ENCODE peak calls at places on chromosomes 12 and 14, in nine cellular contexts. H is transverse colon, R is A549, A is AG10803, X is GM12878, W is endothelial cell of umbilical vein, V is astrocyte of the spinal cord, T is kidney, F is SJCRH30. U is an unnamed sample.
A peak's percentile ranks its signal among the peaks of the same experiment; 100 is the strongest.

GRCh38 chr12:108371801-108372344 is 32.8 kb upstream of the CMKLR1 start:
- DNase-seq in H (no peak), R (no peak), A (peak; percentile 85), X (no peak), W (no peak), V (peak; percentile 45), T (no peak), F (no peak), U (peak; percentile 72)

GRCh38 chr12:27525373-27525772 is 1.4 kb downstream of the PPFIBP1 start:
- DNase-seq in H (no peak), R (peak; percentile 44), A (peak; percentile 77), X (no peak), W (peak; percentile 88), V (peak; percentile 82), T (no peak), F (peak; percentile 38), U (peak; percentile 69)

GRCh38 chr14:39276579-39277114 is 42.9 kb downstream of the MIA2 start:
- DNase-seq in H (no peak), R (no peak), A (no peak), X (no peak), W (no peak), V (no peak), T (no peak), F (peak; percentile 42), U (peak; percentile 14)

GRCh38 chr14:22993517-22993916 is 11.2 kb upstream of the AJUBA start:
- DNase-seq in H (no peak), R (no peak), A (no peak), X (no peak), W (no peak), V (no peak), T (no peak), F (no peak), U (no peak)

GRCh38 chr14:95500772-95501401 is 15.6 kb downstream of the SYNE3 start:
- DNase-seq in H (no peak), R (no peak), A (peak; percentile 85), X (no peak), W (peak; percentile 73), V (peak; percentile 86), T (no peak), F (no peak), U (peak; percentile 77)

GRCh38 chr12:120211243-120211903 is 10.5 kb upstream of the RPLP0 start:
- DNase-seq in H (peak; percentile 43), R (no peak), A (no peak), X (no peak), W (no peak), V (no peak), T (peak; percentile 7), F (no peak), U (no peak)

GRCh38 chr12:100061814-100062213 is 77.1 kb upstream of the ANKS1B start:
- DNase-seq in H (no peak), R (no peak), A (no peak), X (no peak), W (no peak), V (no peak), T (no peak), F (peak; percentile 2), U (no peak)

GRCh38 chr14:93082576-93083001 is 33.1 kb downstream of the ITPK1 start:
- DNase-seq in H (no peak), R (no peak), A (no peak), X (no peak), W (no peak), V (no peak), T (no peak), F (no peak), U (no peak)

GRCh38 chr14:68610251-68610793 is 182.5 kb downstream of the ZFP36L1 start:
- DNase-seq in H (no peak), R (no peak), A (no peak), X (no peak), W (no peak), V (no peak), T (no peak), F (no peak), U (no peak)

GRCh38 chr14:28773917-28774691 is 7.5 kb downstream of the FOXG1 start:
- DNase-seq in H (no peak), R (no peak), A (peak; percentile 40), X (no peak), W (no peak), V (peak; percentile 71), T (no peak), F (no peak), U (peak; percentile 49)

GRCh38 chr12:29743801-29744200 is 39.9 kb downstream of the TMTC1 start:
- DNase-seq in H (no peak), R (no peak), A (peak; percentile 6), X (no peak), W (peak; percentile 39), V (peak; percentile 65), T (no peak), F (peak; percentile 82), U (peak; percentile 90)

GRCh38 chr14:73253323-73253610 is 16.0 kb downstream of the PAPLN start:
- DNase-seq in H (no peak), R (no peak), A (no peak), X (no peak), W (no peak), V (no peak), T (no peak), F (no peak), U (no peak)

GRCh38 chr14:68245146-68246073 is 425.8 kb downstream of the RAD51B start:
- DNase-seq in H (no peak), R (no peak), A (no peak), X (no peak), W (no peak), V (peak; percentile 59), T (no peak), F (peak; percentile 95), U (peak; percentile 94)

GRCh38 chr12:100058482-100059029 is 73.8 kb upstream of the ANKS1B start:
- DNase-seq in H (no peak), R (no peak), A (peak; percentile 91), X (no peak), W (peak; percentile 94), V (peak; percentile 76), T (no peak), F (no peak), U (peak; percentile 92)

GRCh38 chr12:102406033-102406584 is 74.3 kb downstream of the IGF1 start:
- DNase-seq in H (peak; percentile 17), R (no peak), A (peak; percentile 37), X (peak; percentile 77), W (peak; percentile 9), V (peak; percentile 9), T (no peak), F (peak; percentile 45), U (no peak)

GRCh38 chr14:74239848-74240793 is 872 bp downstream of the VSX2 start:
- DNase-seq in H (no peak), R (no peak), A (no peak), X (no peak), W (peak; percentile 11), V (peak; percentile 9), T (no peak), F (no peak), U (no peak)

GRCh38 chr14:47154276-47154797 is 502.8 kb upstream of the RPL10L start:
- DNase-seq in H (no peak), R (no peak), A (no peak), X (no peak), W (no peak), V (no peak), T (no peak), F (no peak), U (no peak)

GRCh38 chr14:63893701-63894458 is 41.1 kb downstream of the SYNE2 start:
- DNase-seq in H (peak; percentile 35), R (no peak), A (peak; percentile 90), X (no peak), W (peak; percentile 75), V (peak; percentile 89), T (peak; percentile 81), F (no peak), U (peak; percentile 91)
- H3K4me3 ChIP-seq in H (no peak overlapping the region), R (no peak overlapping the region), A (no peak overlapping the region), X (no peak overlapping the region), W (no peak overlapping the region), V (no peak overlapping the region), T (no peak overlapping the region), F (no peak overlapping the region), U (no peak overlapping the region)

DNA sequence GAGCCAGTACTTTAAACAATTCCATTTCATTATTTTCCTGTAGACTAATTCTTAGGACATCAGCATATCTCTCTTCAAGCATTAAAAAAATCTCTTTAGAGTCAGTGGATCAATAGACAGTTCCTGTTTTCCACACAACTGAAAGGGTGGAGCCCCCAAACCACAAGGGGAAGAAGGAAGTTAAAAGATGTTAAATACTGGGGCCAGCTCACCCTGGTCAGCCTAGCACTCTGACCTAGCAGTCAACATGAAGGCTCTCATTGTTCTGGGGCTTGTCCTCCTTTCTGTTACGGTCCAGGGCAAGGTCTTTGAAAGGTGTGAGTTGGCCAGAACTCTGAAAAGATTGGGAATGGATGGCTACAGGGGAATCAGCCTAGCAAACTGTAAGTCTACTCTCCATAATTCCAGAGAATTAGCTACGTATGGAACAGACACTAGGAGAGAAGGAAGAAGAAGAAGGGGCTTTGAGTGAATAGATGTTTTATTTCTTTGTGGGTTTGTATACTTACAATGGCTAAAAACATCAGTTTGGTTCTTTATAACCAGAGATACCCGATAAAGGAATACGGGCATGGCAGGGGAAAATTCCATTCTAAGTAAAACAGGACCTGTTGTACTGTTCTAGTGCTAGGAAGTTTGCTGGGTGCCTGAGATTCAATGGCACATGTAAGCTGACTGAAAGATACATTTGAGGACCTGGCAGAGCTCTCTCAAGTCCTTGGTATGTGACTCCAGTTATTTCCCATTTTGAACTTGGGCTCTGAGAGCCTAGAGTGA is at the start of gene LYZ:
- DNase-seq in H (peak; percentile 20), R (no peak), A (no peak), X (no peak), W (no peak), V (no peak), T (no peak), F (no peak), U (no peak)
- H3K4me3 ChIP-seq in H (no peak within 1 kb of the TSS), R (no peak within 1 kb of the TSS), A (no peak within 1 kb of the TSS), X (no peak within 1 kb of the TSS), W (no peak within 1 kb of the TSS), V (no peak within 1 kb of the TSS), T (peak within 1 kb of the TSS; percentile 23), F (no peak within 1 kb of the TSS), U (no peak within 1 kb of the TSS)

DNA sequence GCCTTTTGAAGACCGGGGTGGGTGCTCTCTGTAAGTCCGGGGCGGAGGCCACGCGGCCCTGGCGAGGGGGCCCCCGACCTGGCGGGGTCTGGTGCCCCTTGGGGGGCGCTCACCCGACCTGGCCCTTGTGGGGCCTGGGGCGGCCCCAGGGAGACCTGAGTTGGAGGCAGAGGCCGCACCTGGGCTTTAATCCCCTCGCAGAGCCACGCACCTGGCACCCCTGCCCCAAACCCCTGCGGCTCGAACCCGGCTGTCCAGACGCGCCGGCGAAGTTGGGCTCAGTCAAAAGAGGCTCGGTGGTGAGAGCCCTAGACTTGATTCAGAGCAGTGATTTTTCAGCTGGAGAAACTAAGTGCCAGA is 267 bp downstream of the CFAP251 start:
- DNase-seq in H (no peak), R (no peak), A (no peak), X (no peak), W (no peak), V (no peak), T (no peak), F (no peak), U (no peak)
- H3K4me3 ChIP-seq in H (peak overlapping the region; percentile 56), R (no peak overlapping the region), A (peak overlapping the region; percentile 45), X (peak overlapping the region; percentile 57), W (peak overlapping the region; percentile 20), V (peak overlapping the region; percentile 18), T (peak overlapping the region; percentile 3), F (no peak overlapping the region), U (no peak overlapping the region)

GRCh38 chr14:61470261-61470953 is 149.0 kb downstream of the PRKCH start:
- DNase-seq in H (no peak), R (no peak), A (peak; percentile 96), X (no peak), W (peak; percentile 82), V (peak; percentile 97), T (no peak), F (peak; percentile 91), U (peak; percentile 98)
- H3K4me3 ChIP-seq in H (no peak overlapping the region), R (no peak overlapping the region), A (no peak overlapping the region), X (no peak overlapping the region), W (no peak overlapping the region), V (no peak overlapping the region), T (peak overlapping the region; percentile 23), F (peak overlapping the region; percentile 51), U (no peak overlapping the region)

GRCh38 chr12:51424094-51424661 is 453 bp upstream of the SLC4A8 start:
- DNase-seq in H (no peak), R (no peak), A (no peak), X (no peak), W (no peak), V (no peak), T (no peak), F (no peak), U (no peak)
- H3K4me3 ChIP-seq in H (peak overlapping the region; percentile 55), R (peak overlapping the region; percentile 65), A (peak overlapping the region; percentile 78), X (peak overlapping the region; percentile 71), W (no peak overlapping the region), V (peak overlapping the region; percentile 74), T (peak overlapping the region; percentile 18), F (no peak overlapping the region), U (no peak overlapping the region)

U was measured in fibroblast of villous mesenchyme.